ENCODE peak calls at places on chromosome 22, in seven cellular contexts. B is fibroblast of lung; L is PC-3; W is brain microvascular endothelial cell; Z is MM.1S; N is heart right ventricle; X is CD4-positive, alpha-beta T cell. T is an unnamed sample.
A peak's percentile ranks its signal among the peaks of the same experiment; 100 is the strongest.

GRCh38 chr22:48567213-48567975 is 1260.3 kb downstream of the BRD1 start:
- DNase-seq in N (no peak), L (no peak), X (no peak), Z (no peak), B (no peak), W (no peak), T (no peak)

GRCh38 chr22:49512471-49512870 is 315.2 kb downstream of the BRD1 start:
- DNase-seq in N (no peak), B (no peak), Z (no peak), W (no peak), L (no peak), X (no peak), T (no peak)

GRCh38 chr22:31179345-31179744 is 19.4 kb downstream of the RNF185 start:
- DNase-seq in X (no peak), W (no peak), L (peak; percentile 92), Z (no peak), B (peak; percentile 68), N (no peak), T (no peak)

GRCh38 chr22:48740086-48740730 is 1087.5 kb downstream of the BRD1 start:
- DNase-seq in N (no peak), W (no peak), Z (no peak), L (no peak), X (no peak), B (no peak), T (no peak)

GRCh38 chr22:27603823-27604190 is 197.7 kb downstream of the MN1 start:
- DNase-seq in N (no peak), Z (no peak), X (no peak), L (no peak), W (peak; percentile 26), B (peak; percentile 74), T (no peak)

GRCh38 chr22:46661221-46661851 is 41.1 kb downstream of the GRAMD4 start:
- DNase-seq in L (peak; percentile 85), B (peak; percentile 62), N (no peak), X (peak; percentile 42), W (peak; percentile 66), Z (no peak), T (no peak)

GRCh38 chr22:40908895-40909294 is 42.3 kb upstream of the RBX1 start:
- DNase-seq in X (no peak), B (no peak), Z (no peak), L (no peak), W (no peak), N (no peak), T (no peak)

GRCh38 chr22:27873476-27873875 is 45.6 kb downstream of the PITPNB start:
- DNase-seq in X (no peak), L (no peak), N (peak; percentile 65), W (no peak), B (no peak), Z (no peak), T (no peak)

GRCh38 chr22:45516923-45517675 is 14.4 kb downstream of the FBLN1 start:
- DNase-seq in W (peak; percentile 65), X (no peak), B (peak; percentile 88), L (no peak), Z (no peak), N (no peak), T (no peak)

GRCh38 chr22:48695731-48696305 is 1131.9 kb downstream of the BRD1 start:
- DNase-seq in N (no peak), X (no peak), Z (no peak), L (no peak), W (no peak), B (no peak), T (no peak)

GRCh38 chr22:37175414-37176144 is 12.5 kb downstream of the C1QTNF6 start:
- DNase-seq in L (no peak), X (no peak), Z (no peak), W (no peak), N (no peak), B (no peak), T (no peak)

GRCh38 chr22:49212002-49212401 is 615.7 kb downstream of the BRD1 start:
- DNase-seq in X (no peak), N (no peak), L (no peak), B (no peak), Z (no peak), W (no peak), T (no peak)

GRCh38 chr22:48743601-48744282 is 1083.9 kb downstream of the BRD1 start:
- DNase-seq in W (no peak), B (no peak), X (no peak), N (no peak), Z (no peak), L (no peak), T (no peak)

GRCh38 chr22:45582955-45583320 is 80.3 kb downstream of the FBLN1 start:
- DNase-seq in Z (no peak), L (no peak), B (no peak), W (no peak), X (no peak), N (no peak), T (no peak)

GRCh38 chr22:32361257-32361656 is 3.6 kb downstream of the RFPL3 start:
- DNase-seq in X (no peak), Z (no peak), N (no peak), W (no peak), B (no peak), L (no peak), T (no peak)

GRCh38 chr22:46377566-46378498 is 42.3 kb downstream of the TRMU start:
- DNase-seq in Z (no peak), W (no peak), N (no peak), L (peak; percentile 79), B (peak; percentile 64), X (no peak), T (no peak)

GRCh38 chr22:31488988-31489617 is 539 bp downstream of the EIF4ENIF1 start:
- DNase-seq in X (no peak), W (peak; percentile 9), L (peak; percentile 4), Z (peak; percentile 23), N (peak; percentile 19), B (peak; percentile 41), T (peak; percentile 63)

GRCh38 chr22:20777420-20778177 is 3.7 kb downstream of the SERPIND1 start:
- DNase-seq in B (peak; percentile 88), N (no peak), W (peak; percentile 84), X (no peak), L (peak; percentile 94), Z (no peak), T (no peak)

GRCh38 chr22:37455896-37456295 is 28.6 kb upstream of the ELFN2 start:
- DNase-seq in L (no peak), Z (no peak), X (no peak), N (no peak), W (peak; percentile 26), B (peak; percentile 21), T (no peak)

GRCh38 chr22:21074092-21074715 is 28.5 kb downstream of the LRRC74B start:
- DNase-seq in Z (no peak), B (peak; percentile 83), N (no peak), W (peak; percentile 39), L (peak; percentile 84), X (no peak), T (no peak)

DNA sequence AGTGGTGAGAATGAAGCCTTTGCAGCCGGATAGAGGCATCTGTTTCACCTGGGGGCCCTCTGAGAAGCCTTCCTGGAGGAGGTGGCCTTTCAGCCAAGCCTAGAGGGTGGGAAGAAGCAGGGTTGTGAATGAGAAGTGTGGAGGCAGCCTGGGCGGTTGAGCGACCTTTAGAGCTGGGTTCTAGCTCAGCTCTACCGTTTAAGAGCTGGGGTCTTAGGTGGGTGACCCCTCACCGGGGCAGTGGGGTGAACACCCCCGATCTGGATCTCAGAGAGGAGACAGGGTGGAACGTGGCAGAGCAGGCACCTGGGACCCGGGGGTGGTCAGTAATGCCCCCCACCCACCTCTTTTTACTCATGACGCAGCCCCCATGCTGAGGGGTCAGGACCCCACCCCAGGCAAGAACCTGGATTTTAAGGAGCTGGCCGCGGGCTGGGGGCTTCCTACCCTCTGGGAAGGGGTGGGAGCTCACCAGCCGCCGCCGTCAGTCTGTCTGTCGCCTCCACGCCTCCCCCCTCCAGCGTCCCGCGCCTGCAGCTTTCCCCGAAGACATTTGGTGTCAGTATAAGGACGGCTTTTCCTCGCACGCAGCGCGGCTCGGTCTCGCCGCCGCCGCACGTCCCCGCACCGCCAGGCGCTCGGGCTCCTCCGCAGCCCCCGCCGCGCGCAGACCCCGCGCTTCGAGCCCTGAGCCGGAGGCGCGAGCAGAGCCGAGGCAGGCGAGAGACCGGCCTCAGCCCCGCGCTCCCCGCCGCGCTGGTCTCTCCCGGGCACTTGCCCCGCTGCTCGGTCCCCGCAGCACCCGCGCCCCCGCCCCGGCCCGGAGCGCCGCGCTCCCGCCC is 13.4 kb upstream of the CACNA1I start:
- DNase-seq in N (no peak), W (no peak), L (no peak), Z (no peak), B (peak; percentile 14), X (peak; percentile 33), T (no peak)
- TF ChIP-seq CTCF in N (peak; percentile 17), W (peak; percentile 33), L (no peak), Z (no peak), B (no peak), X (peak; percentile 29), T (no peak)

DNA sequence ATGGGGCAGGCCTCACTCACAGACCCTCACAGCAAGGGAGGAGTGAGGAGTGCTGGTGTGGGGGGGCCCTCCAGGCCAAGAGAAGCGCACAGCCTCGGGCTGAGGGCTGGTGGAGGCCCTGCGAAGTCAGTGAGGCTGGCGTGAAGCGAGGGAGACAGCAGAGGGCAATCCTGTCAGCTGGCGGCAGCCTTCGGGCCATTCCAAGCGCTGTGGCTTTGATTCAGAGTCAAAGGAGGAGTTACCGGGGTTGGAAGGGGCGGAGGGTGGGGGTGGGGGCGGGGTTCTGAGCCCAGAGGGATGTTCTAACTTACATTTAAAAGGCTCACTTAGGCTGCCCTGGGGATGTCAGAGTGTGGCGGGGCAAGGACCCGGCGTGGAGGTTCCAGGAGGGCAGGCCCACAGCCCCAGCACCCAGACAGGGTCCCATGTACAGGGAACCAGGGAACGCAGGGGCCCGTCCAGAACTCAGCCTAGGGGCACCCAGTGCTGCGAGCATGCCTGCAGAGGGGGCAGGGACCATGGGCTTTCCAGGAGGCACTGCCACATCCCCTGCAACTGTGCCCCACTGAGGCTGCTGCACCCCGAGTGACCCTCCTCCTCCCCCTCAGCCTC is 39.5 kb upstream of the TTLL12 start:
- DNase-seq in W (peak; percentile 9), B (peak; percentile 41), L (no peak), X (no peak), N (no peak), Z (no peak), T (no peak)
- TF ChIP-seq CTCF in W (peak; percentile 46), B (no peak), L (no peak), X (no peak), N (no peak), Z (no peak), T (no peak)

GRCh38 chr22:42912049-42912448 is 55.0 kb upstream of the ARFGAP3 start:
- DNase-seq in B (no peak), N (no peak), X (no peak), W (no peak), L (peak; percentile 4), Z (no peak), T (no peak)
- TF ChIP-seq CTCF in B (no peak), N (no peak), X (no peak), W (no peak), L (no peak), Z (no peak), T (no peak)

GRCh38 chr22:26417406-26417805 is 11.7 kb upstream of the ASPHD2 start:
- DNase-seq in N (no peak), B (no peak), Z (no peak), L (peak; percentile 15), W (no peak), X (no peak), T (no peak)
- TF ChIP-seq CTCF in N (no peak), B (no peak), Z (no peak), L (no peak), W (no peak), X (no peak), T (no peak)

T was measured in GM20000.